ENCODE peak calls at places on chromosomes 6 and 20, in six cellular contexts. T is GM04503, D is HS-5, I is AG04450, O is HTR-8/SVneo, G is putamen. A is an unnamed sample.

GRCh38 chr20:8152183-8152582 is 20.1 kb downstream of the PLCB1 start:
- DNase-seq in O (no peak), I (no peak), G (no peak), T (no peak), D (no peak), A (no peak)

GRCh38 chr6:52877168-52877567 is 32.3 kb downstream of the GSTA3 start:
- DNase-seq in T (peak), O (peak), G (no peak), D (peak), I (peak), A (no peak)

GRCh38 chr6:144477841-144478240 is 192.7 kb downstream of the UTRN start:
- DNase-seq in T (no peak), D (no peak), I (no peak), O (no peak), G (no peak), A (no peak)

GRCh38 chr6:35311390-35312075 is 13.9 kb downstream of the DEF6 start:
- DNase-seq in D (no peak), G (no peak), I (no peak), O (no peak), T (no peak), A (no peak)

GRCh38 chr20:36654506-36654905 is 8.5 kb upstream of the SLA2 start:
- DNase-seq in G (no peak), T (no peak), I (no peak), O (no peak), D (no peak), A (no peak)

GRCh38 chr6:132907915-132908314 is 93.5 kb downstream of the RPS12 start:
- DNase-seq in D (peak), G (no peak), O (peak), I (peak), T (no peak), A (no peak)

GRCh38 chr20:32945710-32946221 is 58.5 kb downstream of the SUN5 start:
- DNase-seq in G (no peak), T (no peak), I (peak), O (peak), D (no peak), A (no peak)

GRCh38 chr6:115819506-115819905 is 241.2 kb downstream of the FRK start:
- DNase-seq in D (no peak), T (no peak), G (no peak), I (no peak), O (no peak), A (no peak)

GRCh38 chr6:45421700-45422540 is 44.2 kb upstream of the SUPT3H start:
- DNase-seq in G (peak), T (no peak), I (no peak), O (peak), D (no peak), A (peak)

GRCh38 chr20:58135441-58136170 is 92.8 kb downstream of the ANKRD60 start:
- DNase-seq in T (no peak), O (no peak), I (no peak), D (no peak), G (no peak), A (no peak)

GRCh38 chr20:50533061-50533460 is 22.9 kb downstream of the PTPN1 start:
- DNase-seq in T (no peak), D (no peak), I (no peak), G (no peak), O (no peak), A (no peak)

GRCh38 chr6:85797993-85798392 is 155.3 kb upstream of the SYNCRIP start:
- DNase-seq in T (no peak), O (no peak), D (no peak), I (no peak), G (no peak), A (no peak)

A was measured in head of caudate nucleus.